ENCODE peak calls at places on chromosomes 3 and 15, in six cellular contexts. W is OCI-M1; D is NCI-H1105 treated with DMSO at 0.1 percent for 48 hours; T is NCI-H187; O is AG08396; I is activated CD8-positive, alpha-beta memory T cell treated with anti-CD3 and anti-CD28 coated beads for 48 hours. J is an unnamed sample.

GRCh38 chr3:54874816-54875556 is 52.9 kb downstream of the LRTM1 start:
- DNase-seq in O (no peak), D (no peak), W (no peak), T (no peak), I (no peak), J (no peak)

GRCh38 chr15:64905119-64905831 is 6.4 kb upstream of the ANKDD1A start:
- DNase-seq in O (peak; percentile 88), D (no peak), W (peak; percentile 78), I (peak; percentile 54), T (no peak), J (no peak)

GRCh38 chr3:48851407-48851806 is 3.7 kb upstream of the PRKAR2A start:
- DNase-seq in D (peak; percentile 54), I (no peak), T (peak; percentile 39), O (peak; percentile 28), W (no peak), J (no peak)

GRCh38 chr3:181457190-181457589 is 254.5 kb upstream of the SOX2 start:
- DNase-seq in T (no peak), W (no peak), D (no peak), I (no peak), O (no peak), J (no peak)

GRCh38 chr3:81419196-81419595 is 342.2 kb downstream of the GBE1 start:
- DNase-seq in O (no peak), D (peak; percentile 23), I (no peak), T (no peak), W (peak; percentile 34), J (no peak)

GRCh38 chr3:130934442-130935089 is 40.7 kb downstream of the ATP2C1 start:
- DNase-seq in T (no peak), O (no peak), D (no peak), I (no peak), W (no peak), J (no peak)

GRCh38 chr15:83114305-83114704 is 6.9 kb downstream of the TM6SF1 start:
- DNase-seq in W (no peak), I (no peak), D (no peak), T (no peak), O (no peak), J (no peak)

GRCh38 chr3:119669906-119670570 is 7.2 kb downstream of the COX17 start:
- DNase-seq in W (no peak), O (no peak), D (no peak), I (no peak), T (no peak), J (no peak)